ENCODE peak calls at places on chromosomes 3 and 15, in ten cellular contexts. O is activated T-cell treated with anti-CD3 and anti-CD28 coated beads, Interleukin-2, amount 50 U/mL, for 72 hours; N is RPMI8226; A is activated effector memory CD4-positive, alpha-beta T cell treated with Interleukin-2 at 50 U/mL for 16 hours; Z is HCEC 1CT; H is putamen; F is IMR-90; T is Caki2; Y is HuH-7.5; G is T-cell. D is an unnamed sample.

GRCh38 chr15:90126457-90127435 is 24.5 kb upstream of the IDH2 start:
- DNase-seq in T (no peak), N (no peak), O (no peak), H (no peak), Y (peak), Z (no peak), A (no peak), G (no peak), F (no peak), D (peak)

GRCh38 chr3:126284258-126284904 is 72.8 kb downstream of the KLF15 start:
- DNase-seq in O (no peak), F (peak), Y (no peak), N (no peak), Z (peak), A (no peak), T (no peak), H (no peak), G (no peak), D (no peak)

GRCh38 chr15:70799667-70800450 is 36.5 kb upstream of the UACA start:
- DNase-seq in H (no peak), O (no peak), F (peak), Z (peak), Y (peak), G (no peak), N (no peak), A (no peak), T (peak), D (no peak)

GRCh38 chr15:91985297-91985696 is 131.8 kb downstream of the SLCO3A1 start:
- DNase-seq in Z (no peak), A (no peak), T (no peak), O (no peak), Y (no peak), F (no peak), G (no peak), N (no peak), H (no peak), D (no peak)

GRCh38 chr15:77023576-77024272 is 28.8 kb downstream of the PSTPIP1 start:
- DNase-seq in G (no peak), T (no peak), A (no peak), H (no peak), F (no peak), O (no peak), Y (no peak), Z (no peak), N (no peak), D (no peak)

GRCh38 chr3:98513136-98513535 is 9.6 kb downstream of the CLDND1 start:
- DNase-seq in Z (peak), T (peak), H (no peak), F (peak), G (no peak), O (no peak), Y (no peak), N (no peak), A (no peak), D (no peak)

GRCh38 chr15:69976366-69976994 is 121.2 kb downstream of the TLE3 start:
- DNase-seq in Y (no peak), F (peak), N (peak), H (no peak), A (no peak), T (peak), O (peak), Z (peak), G (peak), D (peak)

GRCh38 chr15:88126695-88127476 is 129.7 kb downstream of the NTRK3 start:
- DNase-seq in N (no peak), Z (no peak), Y (no peak), F (no peak), O (peak), H (peak), T (no peak), G (no peak), A (no peak), D (no peak)

GRCh38 chr3:171469376-171469775 is 9.2 kb upstream of the TNIK start:
- DNase-seq in F (no peak), N (no peak), Y (no peak), G (no peak), A (no peak), H (no peak), Z (no peak), T (no peak), O (no peak), D (no peak)

GRCh38 chr3:194379231-194379630 is 9.7 kb upstream of the LRRC15 start:
- DNase-seq in T (no peak), Z (no peak), G (no peak), Y (no peak), F (no peak), O (no peak), A (no peak), H (no peak), N (no peak), D (no peak)

D was measured in T47D.